ENCODE peak calls at places on chromosomes 1 and 21, in seven cellular contexts. One of them, this sample, is unnamed.

GRCh38 chr1:204123376-204123775 is 28.5 kb downstream of the ETNK2 start:
- DNase-seq in activated T-cell treated with anti-CD3 and anti-CD28 coated beads for 1 hour: no peak
- DNase-seq in keratinocyte: no peak
- DNase-seq in ELF-1: peak
- DNase-seq in nephron progenitor cell: no peak
- DNase-seq in NCI-H1930: no peak
- DNase-seq in endothelial cell: peak
- DNase-seq in this sample: no peak

GRCh38 chr1:116151739-116152576 is 40.8 kb downstream of the MAB21L3 start:
- DNase-seq in activated T-cell treated with anti-CD3 and anti-CD28 coated beads for 1 hour: peak
- DNase-seq in NCI-H1930: peak
- DNase-seq in endothelial cell: peak
- DNase-seq in keratinocyte: no peak
- DNase-seq in nephron progenitor cell: peak
- DNase-seq in ELF-1: peak
- DNase-seq in this sample: peak

GRCh38 chr21:45377866-45378257 is 27.1 kb upstream of the COL18A1 start:
- DNase-seq in NCI-H1930: no peak
- DNase-seq in endothelial cell: no peak
- DNase-seq in keratinocyte: no peak
- DNase-seq in nephron progenitor cell: no peak
- DNase-seq in activated T-cell treated with anti-CD3 and anti-CD28 coated beads for 1 hour: no peak
- DNase-seq in ELF-1: no peak
- DNase-seq in this sample: no peak

GRCh38 chr1:46529031-46529630 is 22.3 kb downstream of the KNCN start:
- DNase-seq in nephron progenitor cell: no peak
- DNase-seq in ELF-1: no peak
- DNase-seq in NCI-H1930: no peak
- DNase-seq in keratinocyte: no peak
- DNase-seq in activated T-cell treated with anti-CD3 and anti-CD28 coated beads for 1 hour: no peak
- DNase-seq in endothelial cell: no peak
- DNase-seq in this sample: no peak

GRCh38 chr1:215192306-215192705 is 109.8 kb downstream of the KCNK2 start:
- DNase-seq in NCI-H1930: no peak
- DNase-seq in nephron progenitor cell: no peak
- DNase-seq in activated T-cell treated with anti-CD3 and anti-CD28 coated beads for 1 hour: no peak
- DNase-seq in ELF-1: no peak
- DNase-seq in endothelial cell: no peak
- DNase-seq in keratinocyte: no peak
- DNase-seq in this sample: peak

GRCh38 chr1:108533351-108534083 is 26.4 kb upstream of the EEIG2 start:
- DNase-seq in ELF-1: peak
- DNase-seq in endothelial cell: no peak
- DNase-seq in nephron progenitor cell: no peak
- DNase-seq in keratinocyte: no peak
- DNase-seq in activated T-cell treated with anti-CD3 and anti-CD28 coated beads for 1 hour: no peak
- DNase-seq in NCI-H1930: no peak
- DNase-seq in this sample: no peak

GRCh38 chr21:15224346-15225086 is 159.7 kb upstream of the NRIP1 start:
- DNase-seq in activated T-cell treated with anti-CD3 and anti-CD28 coated beads for 1 hour: no peak
- DNase-seq in ELF-1: no peak
- DNase-seq in NCI-H1930: no peak
- DNase-seq in keratinocyte: peak
- DNase-seq in nephron progenitor cell: no peak
- DNase-seq in endothelial cell: no peak
- DNase-seq in this sample: no peak

GRCh38 chr21:45508607-45509565 is 33.4 kb downstream of the SLC19A1 start:
- DNase-seq in ELF-1: no peak
- DNase-seq in activated T-cell treated with anti-CD3 and anti-CD28 coated beads for 1 hour: no peak
- DNase-seq in nephron progenitor cell: peak
- DNase-seq in keratinocyte: no peak
- DNase-seq in endothelial cell: no peak
- DNase-seq in NCI-H1930: no peak
- DNase-seq in this sample: no peak

GRCh38 chr1:220685879-220686278 is 4.3 kb upstream of the C1orf115 start:
- DNase-seq in endothelial cell: no peak
- DNase-seq in NCI-H1930: no peak
- DNase-seq in activated T-cell treated with anti-CD3 and anti-CD28 coated beads for 1 hour: no peak
- DNase-seq in nephron progenitor cell: no peak
- DNase-seq in keratinocyte: no peak
- DNase-seq in ELF-1: no peak
- DNase-seq in this sample: no peak

GRCh38 chr1:221850788-221851187 is 108.9 kb upstream of the DUSP10 start:
- DNase-seq in keratinocyte: no peak
- DNase-seq in activated T-cell treated with anti-CD3 and anti-CD28 coated beads for 1 hour: no peak
- DNase-seq in nephron progenitor cell: no peak
- DNase-seq in endothelial cell: no peak
- DNase-seq in NCI-H1930: no peak
- DNase-seq in ELF-1: no peak
- DNase-seq in this sample: no peak

GRCh38 chr1:159266832-159267231 is 35.3 kb upstream of the FCER1A start:
- DNase-seq in NCI-H1930: no peak
- DNase-seq in ELF-1: no peak
- DNase-seq in activated T-cell treated with anti-CD3 and anti-CD28 coated beads for 1 hour: no peak
- DNase-seq in nephron progenitor cell: no peak
- DNase-seq in keratinocyte: no peak
- DNase-seq in endothelial cell: no peak
- DNase-seq in this sample: no peak

GRCh38 chr1:219317762-219318353 is 144.2 kb downstream of the LYPLAL1 start:
- DNase-seq in ELF-1: peak
- DNase-seq in nephron progenitor cell: peak
- DNase-seq in keratinocyte: no peak
- DNase-seq in NCI-H1930: no peak
- DNase-seq in endothelial cell: peak
- DNase-seq in activated T-cell treated with anti-CD3 and anti-CD28 coated beads for 1 hour: no peak
- DNase-seq in this sample: peak

GRCh38 chr1:19356266-19356665 is 44.1 kb downstream of the SLC66A1 start:
- DNase-seq in nephron progenitor cell: no peak
- DNase-seq in ELF-1: no peak
- DNase-seq in endothelial cell: no peak
- DNase-seq in NCI-H1930: no peak
- DNase-seq in keratinocyte: no peak
- DNase-seq in activated T-cell treated with anti-CD3 and anti-CD28 coated beads for 1 hour: no peak
- DNase-seq in this sample: no peak

GRCh38 chr1:227774051-227774720 is 39.0 kb downstream of the SNAP47 start:
- DNase-seq in activated T-cell treated with anti-CD3 and anti-CD28 coated beads for 1 hour: no peak
- DNase-seq in endothelial cell: no peak
- DNase-seq in keratinocyte: no peak
- DNase-seq in NCI-H1930: no peak
- DNase-seq in ELF-1: no peak
- DNase-seq in nephron progenitor cell: no peak
- DNase-seq in this sample: no peak